ENCODE peak calls at places on chromosomes 6 and 20, in seven cellular contexts. K, H, Y, I, N, Q and T are unnamed samples.

GRCh38 chr6:32964776-32965175 is 3.6 kb upstream of the BRD2 start:
- DNase-seq in K (no peak), H (no peak), Y (no peak), I (no peak), N (no peak), Q (no peak), T (no peak)

GRCh38 chr20:444862-445426 is 17.4 kb downstream of the TBC1D20 start:
- DNase-seq in K (peak), H (no peak), Y (no peak), I (no peak), N (no peak), Q (peak), T (peak)

GRCh38 chr6:16712250-16712930 is 48.9 kb downstream of the ATXN1 start:
- DNase-seq in K (peak), H (no peak), Y (no peak), I (no peak), N (no peak), Q (no peak), T (peak)

GRCh38 chr6:62746968-62747367 is 460.9 kb upstream of the KHDRBS2 start:
- DNase-seq in K (no peak), H (no peak), Y (no peak), I (no peak), N (no peak), Q (no peak), T (no peak)

GRCh38 chr20:13800728-13801134 is 15.9 kb downstream of the NDUFAF5 start:
- DNase-seq in K (peak), H (peak), Y (no peak), I (peak), N (peak), Q (peak), T (peak)

GRCh38 chr20:11376406-11376805 is 541.3 kb upstream of the BTBD3 start:
- DNase-seq in K (no peak), H (no peak), Y (no peak), I (no peak), N (no peak), Q (no peak), T (no peak)

GRCh38 chr6:35590622-35591066 is 77.9 kb upstream of the TULP1 start:
- DNase-seq in K (peak), H (no peak), Y (no peak), I (no peak), N (peak), Q (no peak), T (peak)

GRCh38 chr6:108549741-108550140 is 11.0 kb upstream of the FOXO3 start:
- DNase-seq in K (no peak), H (no peak), Y (no peak), I (no peak), N (no peak), Q (no peak), T (no peak)

GRCh38 chr20:52948491-52948890 is 23.7 kb upstream of the TSHZ2 start:
- DNase-seq in K (peak), H (no peak), Y (peak), I (no peak), N (no peak), Q (no peak), T (peak)

GRCh38 chr6:16697437-16698162 is 63.7 kb downstream of the ATXN1 start:
- DNase-seq in K (no peak), H (no peak), Y (no peak), I (no peak), N (no peak), Q (no peak), T (no peak)

GRCh38 chr20:49345538-49345937 is 67.7 kb upstream of the ZNFX1 start:
- DNase-seq in K (no peak), H (no peak), Y (no peak), I (no peak), N (peak), Q (no peak), T (peak)

GRCh38 chr6:114194362-114195343 is 148.2 kb downstream of the HS3ST5 start:
- DNase-seq in K (peak), H (no peak), Y (no peak), I (no peak), N (peak), Q (peak), T (peak)

GRCh38 chr6:111789593-111789992 is 83.7 kb downstream of the FYN start:
- DNase-seq in K (peak), H (no peak), Y (no peak), I (no peak), N (peak), Q (no peak), T (peak)

GRCh38 chr20:22700387-22700786 is 116.0 kb upstream of the FOXA2 start:
- DNase-seq in K (no peak), H (no peak), Y (no peak), I (no peak), N (no peak), Q (no peak), T (peak)

GRCh38 chr6:7431241-7431593 is 41.6 kb downstream of the RIOK1 start:
- DNase-seq in K (no peak), H (no peak), Y (peak), I (no peak), N (no peak), Q (no peak), T (no peak)

GRCh38 chr6:44606506-44606905 is 219.0 kb downstream of the CDC5L start:
- DNase-seq in K (no peak), H (no peak), Y (no peak), I (no peak), N (no peak), Q (no peak), T (peak)

GRCh38 chr6:140537211-140537610 is 1162.8 kb upstream of the CITED2 start:
- DNase-seq in K (peak), H (no peak), Y (no peak), I (no peak), N (no peak), Q (no peak), T (peak)

GRCh38 chr6:140535511-140535910 is 1161.1 kb upstream of the CITED2 start:
- DNase-seq in K (no peak), H (no peak), Y (no peak), I (no peak), N (no peak), Q (no peak), T (no peak)

GRCh38 chr6:140538926-140539325 is 1164.5 kb upstream of the CITED2 start:
- DNase-seq in K (peak), H (no peak), Y (no peak), I (no peak), N (no peak), Q (no peak), T (no peak)

GRCh38 chr6:140540743-140541142 is 1166.3 kb upstream of the CITED2 start:
- DNase-seq in K (no peak), H (no peak), Y (no peak), I (no peak), N (no peak), Q (no peak), T (no peak)

DNA sequence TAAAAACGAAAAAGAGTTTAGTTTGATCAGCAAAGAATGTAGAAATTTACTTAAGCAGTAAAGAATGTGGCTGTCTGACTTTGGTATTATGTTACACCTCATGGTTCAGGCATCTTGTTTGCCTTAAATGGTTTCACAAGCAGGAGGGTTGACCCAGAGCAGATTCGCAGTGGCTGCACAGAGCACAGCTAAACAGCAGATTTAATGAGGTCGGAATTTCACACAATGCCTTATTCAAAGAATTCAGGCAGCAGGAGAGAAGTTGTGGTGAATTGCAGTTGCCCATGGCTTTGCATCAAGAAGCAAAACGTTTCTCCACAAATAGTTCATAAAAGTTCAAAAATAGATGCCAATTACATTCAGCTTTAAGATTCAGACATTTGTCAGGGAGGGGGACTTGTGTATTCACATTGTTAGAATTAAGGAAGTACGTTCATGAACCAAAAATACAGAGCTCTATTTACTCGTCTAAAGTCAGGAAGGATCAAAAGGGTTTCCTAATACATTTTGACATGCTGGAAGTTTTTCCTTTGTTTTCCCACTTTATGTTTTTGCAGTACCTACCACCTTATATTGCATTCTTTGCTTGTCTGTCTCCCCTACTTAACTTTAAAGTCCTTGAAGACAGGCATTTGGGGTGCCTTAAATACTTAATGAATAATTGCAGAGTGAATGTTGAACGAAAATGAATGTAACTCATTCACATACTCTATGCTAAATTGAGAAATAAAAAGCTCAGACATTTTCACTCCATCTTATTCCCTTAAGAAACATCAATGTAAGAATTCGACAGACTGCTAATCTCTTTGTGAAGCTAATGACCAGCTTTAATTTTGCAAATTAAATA is 1163.6 kb upstream of the CITED2 start:
- DNase-seq in K (peak), H (no peak), Y (no peak), I (no peak), N (peak), Q (peak), T (peak)
- H3K4me3 ChIP-seq in K (no peak), H (no peak), Y (no peak), I (no peak), N (no peak), Q (no peak), T (no peak)

DNA sequence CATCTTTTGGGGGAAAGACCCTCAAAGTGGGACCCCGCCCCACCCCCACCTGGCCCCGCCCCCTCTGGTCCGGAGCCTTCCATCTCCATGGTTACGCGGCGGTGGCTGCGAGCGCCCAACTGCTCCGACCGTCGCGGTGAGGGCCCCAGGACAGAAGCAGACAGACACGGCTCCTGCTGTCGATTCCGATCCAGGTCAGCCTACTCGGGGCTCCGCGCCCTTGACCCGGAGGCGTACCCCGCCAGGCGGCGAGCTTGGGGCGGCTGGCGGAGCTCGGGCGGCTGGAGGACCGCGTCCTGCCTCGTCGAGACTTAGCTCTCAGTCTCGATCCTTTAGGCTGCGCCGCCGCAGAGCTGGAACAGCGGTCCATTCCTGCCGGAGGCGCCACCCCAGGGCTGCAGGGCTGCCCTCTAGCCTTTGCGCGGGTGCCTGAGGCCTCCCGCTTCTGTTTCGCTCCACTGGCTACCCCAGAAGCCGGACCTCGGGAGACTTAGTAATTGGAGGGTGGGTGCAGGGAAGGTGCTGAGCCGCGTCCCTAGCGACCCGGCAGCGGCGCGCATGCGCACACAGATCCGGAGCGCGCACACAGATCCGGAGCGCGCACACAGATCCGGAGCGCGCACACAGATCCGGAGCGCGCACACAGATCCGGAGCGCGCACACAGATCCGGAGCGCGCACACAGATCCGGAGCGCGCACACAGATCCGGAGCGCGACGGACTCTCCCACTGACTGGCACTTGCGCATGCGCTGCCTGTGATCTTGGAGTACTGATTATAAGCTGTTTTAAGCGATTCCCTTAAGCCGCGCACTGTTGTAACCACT is at the start of gene CFAP206:
- DNase-seq in K (peak), H (peak), Y (peak), I (peak), N (peak), Q (peak), T (peak)
- TF ChIP-seq CTCF in K (peak), H (peak), Y (no peak), I (no peak), N (no peak), Q (peak), T (no peak)

DNA sequence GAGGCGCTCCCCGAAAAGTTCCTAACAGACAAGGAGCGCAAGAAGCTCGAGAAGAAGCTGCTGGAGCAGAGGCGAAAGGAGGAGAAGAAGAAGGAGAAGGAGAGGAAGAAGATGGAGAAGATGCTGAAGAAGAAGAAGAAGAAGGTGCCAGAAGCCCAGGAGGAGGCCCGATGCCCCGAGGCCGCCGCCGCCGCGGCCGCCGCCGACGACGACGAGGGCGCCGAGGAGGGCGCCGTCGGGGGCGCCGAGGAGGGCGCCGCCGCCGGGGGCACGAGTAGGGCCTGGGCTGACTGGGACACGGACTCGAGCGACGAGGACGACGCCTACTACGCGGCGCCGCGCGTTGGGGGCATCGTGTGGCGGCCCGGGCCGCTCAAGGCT is 37.5 kb downstream of the GNAS start:
- DNase-seq in K (no peak), H (no peak), Y (no peak), I (no peak), N (no peak), Q (no peak), T (no peak)
- H3K4me3 ChIP-seq in K (peak), H (peak), Y (peak), I (peak), N (no peak), Q (peak), T (peak)

GRCh38 chr6:161353208-161353613 is 79.3 kb upstream of the AGPAT4 start:
- DNase-seq in K (no peak), H (no peak), Y (no peak), I (no peak), N (no peak), Q (peak), T (peak)
- TF ChIP-seq CTCF in K (peak), H (peak), Y (no peak), I (no peak), N (peak), Q (peak), T (peak)

DNA sequence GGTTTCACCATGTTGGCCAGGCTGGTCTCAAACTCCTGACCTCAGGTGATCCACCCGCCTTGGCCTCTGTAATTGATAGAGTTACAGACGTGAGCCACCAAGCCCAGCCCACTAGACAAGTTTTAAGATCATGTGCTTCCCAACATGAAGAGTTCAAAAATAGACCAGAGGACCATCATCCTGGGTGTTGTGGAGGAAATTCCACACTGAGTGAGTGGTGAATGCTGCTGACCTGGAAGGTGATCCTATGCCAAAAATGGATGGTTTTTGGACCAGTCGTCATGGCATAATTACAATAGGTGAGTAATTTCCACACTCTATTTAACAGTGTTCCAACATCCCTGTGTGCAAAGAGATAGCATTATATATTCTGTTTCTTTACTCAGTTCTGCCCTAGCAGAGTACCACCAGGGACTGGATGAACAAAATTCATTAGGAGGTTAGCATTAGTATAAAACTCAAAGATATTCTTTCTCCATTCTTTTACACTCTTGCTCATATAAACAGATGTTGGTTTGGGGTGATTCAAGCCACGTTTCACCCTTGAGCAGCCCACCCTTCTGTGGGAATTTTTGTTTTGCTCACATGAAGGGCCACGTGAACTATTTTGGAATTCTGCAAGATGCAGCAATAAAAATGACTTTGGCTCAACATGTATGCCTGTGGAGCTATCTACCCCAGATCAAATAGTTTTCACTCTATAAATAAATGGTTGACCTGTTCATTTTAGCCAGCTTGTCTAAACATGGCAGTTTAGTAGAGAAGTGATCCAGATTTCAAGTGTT is 206.2 kb upstream of the TCF21 start:
- DNase-seq in K (peak), H (no peak), Y (no peak), I (no peak), N (no peak), Q (no peak), T (peak)
- H3K4me3 ChIP-seq in K (no peak), H (no peak), Y (no peak), I (no peak), N (no peak), Q (no peak), T (no peak)

DNA sequence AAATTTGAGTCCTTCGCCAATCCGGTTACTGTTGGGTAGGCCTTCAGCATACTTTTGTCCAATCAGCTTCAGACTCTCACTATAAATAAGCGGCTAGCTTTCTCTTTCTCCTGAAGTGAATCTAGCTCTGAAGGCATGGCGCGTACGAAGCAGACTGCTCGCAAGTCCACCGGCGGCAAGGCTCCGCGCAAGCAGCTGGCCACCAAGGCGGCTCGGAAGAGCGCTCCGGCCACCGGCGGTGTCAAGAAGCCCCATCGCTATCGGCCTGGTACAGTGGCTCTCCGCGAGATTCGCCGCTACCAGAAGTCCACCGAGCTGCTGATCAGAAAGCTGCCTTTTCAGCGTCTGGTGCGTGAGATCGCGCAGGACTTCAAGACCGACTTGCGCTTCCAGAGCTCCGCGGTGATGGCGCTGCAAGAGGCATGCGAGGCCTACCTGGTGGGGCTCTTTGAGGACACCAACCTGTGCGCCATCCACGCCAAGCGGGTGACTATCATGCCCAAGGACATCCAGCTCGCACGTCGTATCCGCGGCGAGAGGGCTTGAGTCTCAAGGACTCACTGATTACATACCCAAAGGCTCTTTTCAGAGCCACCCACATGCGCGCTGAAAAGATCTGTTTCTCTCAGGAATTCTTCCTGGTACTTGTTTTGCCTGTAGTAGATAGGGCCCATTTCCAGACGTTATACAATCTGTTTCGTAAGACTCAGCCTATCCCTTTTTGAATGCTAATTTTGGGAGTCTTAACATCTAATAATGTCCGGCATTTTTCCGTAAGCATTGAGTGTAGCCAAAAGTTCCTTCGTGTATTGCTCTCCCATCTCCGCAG is 102.0 kb downstream of the OR2B2 start:
- DNase-seq in K (peak), H (peak), Y (peak), I (peak), N (peak), Q (peak), T (peak)
- TF ChIP-seq CTCF in K (no peak), H (no peak), Y (no peak), I (no peak), N (no peak), Q (peak), T (peak)

DNA sequence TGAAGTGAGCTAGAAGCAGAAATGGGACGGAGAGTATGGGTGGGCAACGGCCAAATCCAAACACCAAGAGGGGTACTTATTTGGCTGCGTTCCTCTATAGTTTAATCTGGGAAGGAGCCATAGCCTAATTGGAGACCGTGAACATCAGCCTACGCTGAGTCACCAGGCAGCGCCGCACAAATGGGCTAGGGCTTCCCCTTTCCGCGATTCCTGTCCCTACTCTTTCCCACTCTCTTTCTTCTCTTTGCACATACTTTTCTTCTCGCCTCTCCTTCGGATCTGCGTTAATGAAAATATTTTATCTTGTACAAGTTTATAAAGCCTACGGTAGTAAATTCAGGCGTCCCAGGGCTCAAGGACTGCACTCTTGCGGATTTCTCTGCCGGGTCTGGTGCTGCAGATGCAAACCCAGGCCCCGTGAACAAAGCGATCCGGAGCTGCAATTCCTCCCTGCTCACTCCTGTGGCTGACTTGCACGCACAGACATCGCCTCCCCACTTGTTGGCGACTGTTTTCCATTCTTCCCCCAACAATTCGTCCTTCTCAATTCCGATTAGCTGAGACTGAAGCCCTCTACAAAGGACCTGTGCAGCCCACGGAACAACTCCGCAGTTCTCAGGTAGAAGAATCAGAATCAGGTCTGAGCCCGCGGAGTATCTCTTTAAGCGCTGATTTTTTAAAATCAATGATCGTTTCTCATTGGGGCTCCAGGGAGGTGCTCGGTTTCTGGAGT is 4.2 kb upstream of the TBX18 start:
- DNase-seq in K (peak), H (no peak), Y (no peak), I (no peak), N (no peak), Q (no peak), T (peak)
- H3K4me3 ChIP-seq in K (peak), H (no peak), Y (no peak), I (no peak), N (no peak), Q (no peak), T (peak)

GRCh38 chr6:3164388-3164787 is 7.0 kb upstream of the TUBB2A start:
- DNase-seq in K (no peak), H (no peak), Y (no peak), I (no peak), N (no peak), Q (no peak), T (no peak)
- TF ChIP-seq CTCF in K (no peak), H (no peak), Y (no peak), I (no peak), N (no peak), Q (no peak), T (no peak)

GRCh38 chr6:96886519-96886918 is 11.2 kb downstream of the NDUFAF4 start:
- DNase-seq in K (no peak), H (no peak), Y (no peak), I (no peak), N (no peak), Q (no peak), T (no peak)
- H3K4me3 ChIP-seq in K (no peak), H (no peak), Y (no peak), I (no peak), N (no peak), Q (no peak), T (no peak)